ENCODE peak calls at places on chromosomes 3 and 15, in nine cellular contexts. One of them, this sample, is unnamed.

GRCh38 chr3:172787746-172788145 is 37.2 kb downstream of the ECT2 start:
- DNase-seq in uterus: no peak
- DNase-seq in PC-9: no peak
- DNase-seq in OCI-LY7: no peak
- DNase-seq in psoas muscle: no peak
- DNase-seq in fibroblast of the aortic adventitia: no peak
- DNase-seq in neural progenitor cell: no peak
- DNase-seq in breast epithelium: no peak
- DNase-seq in mucosa of descending colon: no peak
- DNase-seq in this sample: peak; percentile 26

GRCh38 chr3:33061782-33062181 is 35.2 kb downstream of the GLB1 start:
- DNase-seq in uterus: no peak
- DNase-seq in PC-9: no peak
- DNase-seq in OCI-LY7: peak; percentile 43
- DNase-seq in psoas muscle: no peak
- DNase-seq in fibroblast of the aortic adventitia: peak; percentile 67
- DNase-seq in neural progenitor cell: no peak
- DNase-seq in breast epithelium: no peak
- DNase-seq in mucosa of descending colon: no peak
- DNase-seq in this sample: peak; percentile 61

GRCh38 chr3:194814878-194815357 is 129.2 kb downstream of the FAM43A start:
- DNase-seq in uterus: no peak
- DNase-seq in PC-9: no peak
- DNase-seq in OCI-LY7: no peak
- DNase-seq in psoas muscle: no peak
- DNase-seq in fibroblast of the aortic adventitia: no peak
- DNase-seq in neural progenitor cell: no peak
- DNase-seq in breast epithelium: no peak
- DNase-seq in mucosa of descending colon: no peak
- DNase-seq in this sample: no peak

GRCh38 chr3:56887402-56888025 is 85.8 kb upstream of the ARHGEF3 start:
- DNase-seq in uterus: no peak
- DNase-seq in PC-9: no peak
- DNase-seq in OCI-LY7: peak; percentile 41
- DNase-seq in psoas muscle: no peak
- DNase-seq in fibroblast of the aortic adventitia: no peak
- DNase-seq in neural progenitor cell: no peak
- DNase-seq in breast epithelium: no peak
- DNase-seq in mucosa of descending colon: no peak
- DNase-seq in this sample: no peak

GRCh38 chr3:194682651-194683310 is 2.9 kb upstream of the FAM43A start:
- DNase-seq in uterus: peak; percentile 76
- DNase-seq in PC-9: peak; percentile 94
- DNase-seq in OCI-LY7: peak; percentile 89
- DNase-seq in psoas muscle: peak; percentile 72
- DNase-seq in fibroblast of the aortic adventitia: peak; percentile 92
- DNase-seq in neural progenitor cell: peak; percentile 82
- DNase-seq in breast epithelium: peak; percentile 75
- DNase-seq in mucosa of descending colon: peak; percentile 77
- DNase-seq in this sample: peak; percentile 94

GRCh38 chr3:50211930-50212329 is 6.9 kb downstream of the SLC38A3 start:
- DNase-seq in uterus: no peak
- DNase-seq in PC-9: no peak
- DNase-seq in OCI-LY7: no peak
- DNase-seq in psoas muscle: no peak
- DNase-seq in fibroblast of the aortic adventitia: peak; percentile 9
- DNase-seq in neural progenitor cell: no peak
- DNase-seq in breast epithelium: no peak
- DNase-seq in mucosa of descending colon: no peak
- DNase-seq in this sample: no peak

GRCh38 chr15:28975766-28976179 is 90.0 kb downstream of the APBA2 start:
- DNase-seq in uterus: no peak
- DNase-seq in PC-9: peak; percentile 6
- DNase-seq in OCI-LY7: peak; percentile 67
- DNase-seq in psoas muscle: no peak
- DNase-seq in fibroblast of the aortic adventitia: peak; percentile 25
- DNase-seq in neural progenitor cell: peak; percentile 75
- DNase-seq in breast epithelium: no peak
- DNase-seq in mucosa of descending colon: no peak
- DNase-seq in this sample: peak; percentile 64

GRCh38 chr3:126202281-126203079 is 22.1 kb upstream of the ALDH1L1 start:
- DNase-seq in uterus: no peak
- DNase-seq in PC-9: no peak
- DNase-seq in OCI-LY7: no peak
- DNase-seq in psoas muscle: no peak
- DNase-seq in fibroblast of the aortic adventitia: no peak
- DNase-seq in neural progenitor cell: peak; percentile 27
- DNase-seq in breast epithelium: no peak
- DNase-seq in mucosa of descending colon: no peak
- DNase-seq in this sample: no peak

GRCh38 chr3:185070491-185071335 is 82.1 kb downstream of the C3orf70 start:
- DNase-seq in uterus: no peak
- DNase-seq in PC-9: peak; percentile 15
- DNase-seq in OCI-LY7: no peak
- DNase-seq in psoas muscle: no peak
- DNase-seq in fibroblast of the aortic adventitia: no peak
- DNase-seq in neural progenitor cell: peak; percentile 64
- DNase-seq in breast epithelium: no peak
- DNase-seq in mucosa of descending colon: peak; percentile 77
- DNase-seq in this sample: peak; percentile 24

GRCh38 chr3:37586280-37586679 is 275.4 kb upstream of the CTDSPL start:
- DNase-seq in uterus: no peak
- DNase-seq in PC-9: no peak
- DNase-seq in OCI-LY7: no peak
- DNase-seq in psoas muscle: no peak
- DNase-seq in fibroblast of the aortic adventitia: no peak
- DNase-seq in neural progenitor cell: no peak
- DNase-seq in breast epithelium: no peak
- DNase-seq in mucosa of descending colon: no peak
- DNase-seq in this sample: no peak

GRCh38 chr15:64845826-64846225 is 4.1 kb downstream of the PLEKHO2 start:
- DNase-seq in uterus: no peak
- DNase-seq in PC-9: no peak
- DNase-seq in OCI-LY7: no peak
- DNase-seq in psoas muscle: no peak
- DNase-seq in fibroblast of the aortic adventitia: no peak
- DNase-seq in neural progenitor cell: no peak
- DNase-seq in breast epithelium: no peak
- DNase-seq in mucosa of descending colon: no peak
- DNase-seq in this sample: no peak

GRCh38 chr15:64846246-64846645 is 4.5 kb downstream of the PLEKHO2 start:
- DNase-seq in uterus: no peak
- DNase-seq in PC-9: no peak
- DNase-seq in OCI-LY7: no peak
- DNase-seq in psoas muscle: no peak
- DNase-seq in fibroblast of the aortic adventitia: no peak
- DNase-seq in neural progenitor cell: no peak
- DNase-seq in breast epithelium: no peak
- DNase-seq in mucosa of descending colon: no peak
- DNase-seq in this sample: no peak

GRCh38 chr15:64843996-64844395 is 2.3 kb downstream of the PLEKHO2 start:
- DNase-seq in uterus: no peak
- DNase-seq in PC-9: no peak
- DNase-seq in OCI-LY7: no peak
- DNase-seq in psoas muscle: no peak
- DNase-seq in fibroblast of the aortic adventitia: no peak
- DNase-seq in neural progenitor cell: peak; percentile 1
- DNase-seq in breast epithelium: no peak
- DNase-seq in mucosa of descending colon: no peak
- DNase-seq in this sample: no peak

GRCh38 chr15:64844576-64845140 is 2.9 kb downstream of the PLEKHO2 start:
- DNase-seq in uterus: no peak
- DNase-seq in PC-9: no peak
- DNase-seq in OCI-LY7: peak; percentile 56
- DNase-seq in psoas muscle: no peak
- DNase-seq in fibroblast of the aortic adventitia: no peak
- DNase-seq in neural progenitor cell: peak; percentile 39
- DNase-seq in breast epithelium: no peak
- DNase-seq in mucosa of descending colon: no peak
- DNase-seq in this sample: no peak

GRCh38 chr15:64845183-64845611 is 3.5 kb downstream of the PLEKHO2 start:
- DNase-seq in uterus: no peak
- DNase-seq in PC-9: no peak
- DNase-seq in OCI-LY7: peak; percentile 28
- DNase-seq in psoas muscle: peak; percentile 63
- DNase-seq in fibroblast of the aortic adventitia: peak; percentile 56
- DNase-seq in neural progenitor cell: peak; percentile 7
- DNase-seq in breast epithelium: no peak
- DNase-seq in mucosa of descending colon: peak; percentile 66
- DNase-seq in this sample: no peak
- H3K4me3 ChIP-seq in uterus: peak overlapping the region; percentile 87
- H3K4me3 ChIP-seq in PC-9: no peak overlapping the region
- H3K4me3 ChIP-seq in OCI-LY7: peak overlapping the region; percentile 92
- H3K4me3 ChIP-seq in psoas muscle: peak overlapping the region; percentile 93
- H3K4me3 ChIP-seq in fibroblast of the aortic adventitia: peak overlapping the region; percentile 94
- H3K4me3 ChIP-seq in neural progenitor cell: no peak overlapping the region
- H3K4me3 ChIP-seq in breast epithelium: peak overlapping the region; percentile 22
- H3K4me3 ChIP-seq in mucosa of descending colon: no peak overlapping the region
- H3K4me3 ChIP-seq in this sample: no peak overlapping the region

DNA sequence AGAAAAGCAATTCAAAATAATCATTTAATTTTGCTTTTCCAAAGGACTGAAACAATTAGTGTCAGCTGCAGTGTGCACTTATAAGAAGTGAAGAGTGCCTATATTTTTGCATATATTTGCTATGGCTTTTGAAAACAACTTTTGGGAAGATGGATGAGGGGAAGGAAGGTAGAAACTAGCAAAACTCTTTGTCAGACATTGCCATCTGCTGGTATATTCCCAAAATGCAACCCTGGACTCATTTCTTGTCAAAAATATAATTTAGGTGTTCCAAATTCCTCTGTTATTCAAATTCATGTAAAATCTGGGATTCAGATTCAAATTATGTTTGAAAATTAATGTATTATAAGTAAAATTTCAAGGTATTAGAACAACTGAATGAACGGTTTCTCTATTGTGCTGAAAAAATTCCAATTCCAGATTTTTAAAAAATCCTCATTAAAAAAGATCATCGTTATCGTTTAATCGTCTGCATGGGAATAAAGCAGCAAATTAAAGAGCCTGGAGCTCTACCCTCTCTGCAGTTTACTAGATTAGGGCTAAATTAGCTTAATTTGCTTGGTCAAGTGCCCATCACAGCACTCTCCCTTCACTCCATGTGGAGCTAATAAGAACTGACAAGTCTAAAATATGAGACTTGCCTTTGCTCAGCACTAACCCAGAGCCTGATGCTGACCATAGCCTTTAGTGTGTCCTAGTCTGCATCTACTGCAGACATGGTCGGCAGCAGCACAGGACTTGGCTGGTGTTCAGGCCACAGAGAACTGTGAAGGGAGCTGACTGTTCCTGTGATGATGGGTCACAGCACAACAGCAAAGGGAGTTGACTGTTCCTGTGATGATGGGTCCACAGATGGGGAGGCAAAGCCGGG is 67.9 kb upstream of the MITF start:
- DNase-seq in uterus: peak; percentile 61
- DNase-seq in PC-9: peak; percentile 18
- DNase-seq in OCI-LY7: peak; percentile 27
- DNase-seq in psoas muscle: no peak
- DNase-seq in fibroblast of the aortic adventitia: peak; percentile 73
- DNase-seq in neural progenitor cell: peak; percentile 50
- DNase-seq in breast epithelium: no peak
- DNase-seq in mucosa of descending colon: no peak
- DNase-seq in this sample: peak; percentile 57
- TF ChIP-seq CTCF in uterus: peak; percentile 76
- TF ChIP-seq CTCF in PC-9: peak; percentile 73
- TF ChIP-seq CTCF in OCI-LY7: peak; percentile 84
- TF ChIP-seq CTCF in psoas muscle: peak; percentile 74
- TF ChIP-seq CTCF in fibroblast of the aortic adventitia: peak; percentile 75
- TF ChIP-seq CTCF in neural progenitor cell: peak; percentile 85
- TF ChIP-seq CTCF in breast epithelium: no peak
- TF ChIP-seq CTCF in mucosa of descending colon: peak; percentile 40
- TF ChIP-seq CTCF in this sample: peak; percentile 76

GRCh38 chr3:5321941-5322340 is 134.4 kb downstream of the EDEM1 start:
- DNase-seq in uterus: no peak
- DNase-seq in PC-9: no peak
- DNase-seq in OCI-LY7: no peak
- DNase-seq in psoas muscle: no peak
- DNase-seq in fibroblast of the aortic adventitia: no peak
- DNase-seq in neural progenitor cell: peak; percentile 8
- DNase-seq in breast epithelium: no peak
- DNase-seq in mucosa of descending colon: no peak
- DNase-seq in this sample: peak; percentile 25

GRCh38 chr3:5330152-5330810 is 142.8 kb downstream of the EDEM1 start:
- DNase-seq in uterus: no peak
- DNase-seq in PC-9: no peak
- DNase-seq in OCI-LY7: no peak
- DNase-seq in psoas muscle: no peak
- DNase-seq in fibroblast of the aortic adventitia: peak; percentile 0
- DNase-seq in neural progenitor cell: no peak
- DNase-seq in breast epithelium: no peak
- DNase-seq in mucosa of descending colon: no peak
- DNase-seq in this sample: peak; percentile 91

GRCh38 chr3:5324780-5325179 is 137.3 kb downstream of the EDEM1 start:
- DNase-seq in uterus: no peak
- DNase-seq in PC-9: no peak
- DNase-seq in OCI-LY7: no peak
- DNase-seq in psoas muscle: no peak
- DNase-seq in fibroblast of the aortic adventitia: no peak
- DNase-seq in neural progenitor cell: no peak
- DNase-seq in breast epithelium: no peak
- DNase-seq in mucosa of descending colon: no peak
- DNase-seq in this sample: no peak
- H3K4me3 ChIP-seq in uterus: no peak overlapping the region
- H3K4me3 ChIP-seq in PC-9: no peak overlapping the region
- H3K4me3 ChIP-seq in OCI-LY7: no peak overlapping the region
- H3K4me3 ChIP-seq in psoas muscle: no peak overlapping the region
- H3K4me3 ChIP-seq in fibroblast of the aortic adventitia: no peak overlapping the region
- H3K4me3 ChIP-seq in neural progenitor cell: no peak overlapping the region
- H3K4me3 ChIP-seq in breast epithelium: no peak overlapping the region
- H3K4me3 ChIP-seq in mucosa of descending colon: no peak overlapping the region
- H3K4me3 ChIP-seq in this sample: no peak overlapping the region

GRCh38 chr15:69602095-69602494 is 149.5 kb downstream of the RPLP1 start:
- DNase-seq in uterus: no peak
- DNase-seq in PC-9: no peak
- DNase-seq in OCI-LY7: no peak
- DNase-seq in psoas muscle: no peak
- DNase-seq in fibroblast of the aortic adventitia: no peak
- DNase-seq in neural progenitor cell: no peak
- DNase-seq in breast epithelium: no peak
- DNase-seq in mucosa of descending colon: no peak
- DNase-seq in this sample: no peak

GRCh38 chr15:69607101-69607500 is 154.5 kb downstream of the RPLP1 start:
- DNase-seq in uterus: no peak
- DNase-seq in PC-9: no peak
- DNase-seq in OCI-LY7: no peak
- DNase-seq in psoas muscle: no peak
- DNase-seq in fibroblast of the aortic adventitia: peak; percentile 2
- DNase-seq in neural progenitor cell: peak; percentile 31
- DNase-seq in breast epithelium: no peak
- DNase-seq in mucosa of descending colon: no peak
- DNase-seq in this sample: no peak

GRCh38 chr15:69603369-69604049 is 150.9 kb downstream of the RPLP1 start:
- DNase-seq in uterus: no peak
- DNase-seq in PC-9: no peak
- DNase-seq in OCI-LY7: no peak
- DNase-seq in psoas muscle: no peak
- DNase-seq in fibroblast of the aortic adventitia: no peak
- DNase-seq in neural progenitor cell: no peak
- DNase-seq in breast epithelium: no peak
- DNase-seq in mucosa of descending colon: no peak
- DNase-seq in this sample: no peak

GRCh38 chr15:69602921-69603320 is 150.3 kb downstream of the RPLP1 start:
- DNase-seq in uterus: no peak
- DNase-seq in PC-9: no peak
- DNase-seq in OCI-LY7: no peak
- DNase-seq in psoas muscle: no peak
- DNase-seq in fibroblast of the aortic adventitia: no peak
- DNase-seq in neural progenitor cell: no peak
- DNase-seq in breast epithelium: no peak
- DNase-seq in mucosa of descending colon: no peak
- DNase-seq in this sample: no peak

GRCh38 chr15:69604050-69604378 is 151.4 kb downstream of the RPLP1 start:
- DNase-seq in uterus: no peak
- DNase-seq in PC-9: peak; percentile 44
- DNase-seq in OCI-LY7: no peak
- DNase-seq in psoas muscle: no peak
- DNase-seq in fibroblast of the aortic adventitia: no peak
- DNase-seq in neural progenitor cell: no peak
- DNase-seq in breast epithelium: no peak
- DNase-seq in mucosa of descending colon: no peak
- DNase-seq in this sample: peak; percentile 44
- TF ChIP-seq CTCF in uterus: no peak
- TF ChIP-seq CTCF in PC-9: peak; percentile 68
- TF ChIP-seq CTCF in OCI-LY7: peak; percentile 26
- TF ChIP-seq CTCF in psoas muscle: no peak
- TF ChIP-seq CTCF in fibroblast of the aortic adventitia: no peak
- TF ChIP-seq CTCF in neural progenitor cell: no peak
- TF ChIP-seq CTCF in breast epithelium: no peak
- TF ChIP-seq CTCF in mucosa of descending colon: no peak
- TF ChIP-seq CTCF in this sample: peak; percentile 43